ENCODE peak calls at places on chromosomes 5 and 9, in four cellular contexts. R is neural progenitor cell, M is left ventricle myocardium inferior, G is heart left ventricle. L is an unnamed sample. For H3K36me3, the result is how much of the 10 kb centered on the place peaks cover.

GRCh38 chr9:1018121-1018520 is 32.0 kb upstream of the DMRT2 start:
- DNase-seq in M (no peak), G (no peak), R (no peak), L (no peak)

GRCh38 chr5:161311965-161312364 is 234.6 kb downstream of the GABRB2 start:
- DNase-seq in M (no peak), R (no peak), G (no peak), L (no peak)

GRCh38 chr5:78328585-78329173 is 31.7 kb upstream of the SCAMP1 start:
- DNase-seq in G (no peak), R (no peak), M (no peak), L (no peak)

GRCh38 chr9:87085073-87085472 is 137.8 kb upstream of the GAS1 start:
- DNase-seq in G (no peak), R (no peak), M (no peak), L (no peak)

GRCh38 chr9:36802171-36802920 is 229.7 kb downstream of the MELK start:
- DNase-seq in G (no peak), R (no peak), M (no peak), L (no peak)

GRCh38 chr5:124572973-124573372 is 173.5 kb downstream of the ZNF608 start:
- DNase-seq in M (no peak), R (no peak), G (no peak), L (no peak)

GRCh38 chr5:175616083-175616482 is 41.8 kb upstream of the HRH2 start:
- DNase-seq in M (no peak), R (no peak), G (no peak), L (no peak)

GRCh38 chr5:43769576-43770352 is 166.8 kb downstream of the NNT start:
- DNase-seq in M (no peak), G (no peak), R (no peak), L (peak)

GRCh38 chr5:57532513-57533497 is 50.2 kb upstream of the ACTBL2 start:
- DNase-seq in M (no peak), G (no peak), R (no peak), L (no peak)

GRCh38 chr5:36602711-36603321 is 3.6 kb upstream of the SLC1A3 start:
- DNase-seq in M (peak), R (no peak), G (peak), L (no peak)

GRCh38 chr5:138789771-138790242 is 36.6 kb downstream of the CTNNA1 start:
- DNase-seq in R (peak), G (no peak), M (no peak), L (no peak)

GRCh38 chr5:36854402-36855140 is 22.0 kb upstream of the NIPBL start:
- DNase-seq in M (no peak), G (no peak), R (peak), L (no peak)

GRCh38 chr5:125189451-125190051 is 443.1 kb upstream of the ZNF608 start:
- DNase-seq in G (no peak), R (no peak), M (no peak), L (no peak)

GRCh38 chr5:73448072-73448432 is 525 bp downstream of the FOXD1 start:
- DNase-seq in G (no peak), M (no peak), R (peak), L (peak)

GRCh38 chr9:119318371-119318770 is 50.9 kb downstream of the BRINP1 start:
- DNase-seq in M (no peak), G (no peak), R (peak), L (no peak)

GRCh38 chr9:96033896-96034295 is 158.4 kb downstream of the ERCC6L2 start:
- DNase-seq in G (no peak), R (no peak), M (no peak), L (no peak)

GRCh38 chr9:89466451-89467277 is 31.2 kb downstream of the SEMA4D start:
- DNase-seq in M (no peak), G (no peak), R (no peak), L (no peak)

GRCh38 chr5:38323645-38324295 is 65.4 kb downstream of the EGFLAM start:
- DNase-seq in M (no peak), R (no peak), G (no peak), L (peak)

GRCh38 chr5:159912033-159912800 is 4.1 kb upstream of the ADRA1B start:
- DNase-seq in R (no peak), G (no peak), M (no peak), L (no peak)

GRCh38 chr5:103546858-103547257 is 15.7 kb downstream of the NUDT12 start:
- DNase-seq in R (no peak), M (no peak), G (no peak), L (no peak)

GRCh38 chr5:33233013-33233463 is 207.7 kb upstream of the TARS1 start:
- DNase-seq in R (no peak), M (no peak), G (no peak), L (peak)

DNA sequence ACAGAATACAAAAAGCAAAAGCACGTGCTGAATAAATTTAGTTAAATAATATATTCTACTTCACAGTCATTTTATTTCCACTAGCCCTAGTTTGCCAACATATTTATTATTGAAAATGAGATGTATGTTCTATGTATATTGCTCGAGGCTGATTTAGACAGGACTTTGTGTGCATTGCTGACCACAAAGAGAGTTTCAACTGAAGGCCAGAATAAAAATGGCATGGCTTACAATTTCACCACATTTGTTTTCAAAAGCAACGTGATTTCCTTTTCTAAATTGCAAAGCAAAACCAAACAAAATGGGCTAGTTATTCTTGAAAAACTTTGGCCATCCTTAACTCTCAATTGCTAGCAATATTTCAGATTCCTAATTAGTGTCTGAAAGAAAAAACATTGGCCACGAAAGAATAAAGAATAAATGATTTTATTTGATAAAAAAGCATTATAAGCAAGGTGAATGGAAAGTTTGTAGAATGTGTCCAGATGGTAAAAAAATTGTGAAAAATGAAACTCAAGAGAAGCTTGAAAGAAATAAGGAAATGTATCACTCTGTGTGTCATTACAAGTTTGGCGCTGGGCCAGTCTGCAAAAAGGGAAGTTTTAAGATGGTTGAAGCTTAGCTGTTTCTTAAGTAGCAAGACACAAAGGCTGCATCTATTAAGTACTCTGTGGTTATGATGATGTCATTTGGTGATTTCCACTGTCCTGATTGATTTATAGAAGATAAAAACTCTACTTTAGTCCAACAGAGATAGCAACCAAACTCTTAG is 89.1 kb upstream of the PRLR start:
- DNase-seq in R (no peak), G (peak), M (peak), L (peak)
- H3K36me3 ChIP-seq in R (under half), G (under half), M (under half), L (under half)

DNA sequence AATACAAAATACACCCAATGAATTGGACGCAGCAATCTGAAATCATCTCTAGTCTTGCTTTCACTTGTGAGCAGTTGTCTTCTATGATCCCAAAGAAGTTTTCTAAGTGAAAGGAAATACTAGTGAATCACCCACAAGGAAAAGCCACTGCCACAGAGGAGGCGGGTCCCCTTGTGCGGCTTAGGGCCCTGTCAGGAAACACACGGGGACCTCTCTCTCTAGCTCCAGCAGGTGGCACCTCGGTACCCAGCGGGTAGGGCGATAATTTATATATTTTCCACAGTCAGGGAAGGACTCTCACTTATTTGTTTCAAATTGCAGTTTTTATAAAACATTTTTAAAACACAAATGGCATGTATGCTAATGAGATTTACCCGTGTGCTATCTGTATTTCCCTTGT is 417.1 kb downstream of the KDM4C start:
- DNase-seq in G (no peak), M (no peak), R (no peak), L (no peak)
- TF ChIP-seq CTCF in G (no peak), M (no peak), R (peak), L (no peak)

DNA sequence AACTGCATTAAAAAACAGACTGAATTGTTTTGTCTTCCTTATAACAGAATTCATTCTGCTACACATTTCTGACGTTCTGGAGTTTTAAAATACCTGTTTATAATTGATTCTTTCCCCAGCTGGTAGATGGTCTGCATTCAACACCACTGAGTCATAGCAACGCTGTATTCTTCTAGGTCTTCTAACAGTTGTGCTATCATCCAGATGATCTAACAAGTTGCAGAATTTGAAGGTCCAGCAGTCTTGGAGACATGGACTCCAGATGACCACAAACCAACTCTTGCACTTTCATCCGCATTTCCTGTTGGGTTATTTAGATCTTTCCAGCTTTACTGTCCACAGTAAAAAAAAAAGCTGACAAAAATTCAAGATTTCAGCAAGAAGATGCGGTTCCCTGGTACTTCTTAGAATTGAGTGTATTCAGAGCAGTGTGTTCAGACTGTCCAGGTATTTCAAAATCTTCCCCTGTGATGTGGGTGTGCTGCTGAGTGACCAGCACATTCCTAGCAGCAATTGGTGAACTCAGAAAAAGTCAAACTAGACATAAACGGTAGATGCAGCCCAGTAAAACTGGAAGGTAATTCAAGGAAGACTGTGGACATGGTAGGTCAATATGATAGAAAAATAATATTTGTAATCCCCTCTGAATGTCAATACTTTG is 50.2 kb downstream of the CSNK1A1 start:
- DNase-seq in M (no peak), R (no peak), G (no peak), L (no peak)
- H3K36me3 ChIP-seq in M (half or more), R (under half), G (half or more), L (under half)

GRCh38 chr5:142441638-142442037 is 116.8 kb upstream of the SPRY4 start:
- DNase-seq in M (no peak), G (peak), R (no peak), L (peak)
- TF ChIP-seq CTCF in M (peak), G (peak), R (no peak), L (no peak)

DNA sequence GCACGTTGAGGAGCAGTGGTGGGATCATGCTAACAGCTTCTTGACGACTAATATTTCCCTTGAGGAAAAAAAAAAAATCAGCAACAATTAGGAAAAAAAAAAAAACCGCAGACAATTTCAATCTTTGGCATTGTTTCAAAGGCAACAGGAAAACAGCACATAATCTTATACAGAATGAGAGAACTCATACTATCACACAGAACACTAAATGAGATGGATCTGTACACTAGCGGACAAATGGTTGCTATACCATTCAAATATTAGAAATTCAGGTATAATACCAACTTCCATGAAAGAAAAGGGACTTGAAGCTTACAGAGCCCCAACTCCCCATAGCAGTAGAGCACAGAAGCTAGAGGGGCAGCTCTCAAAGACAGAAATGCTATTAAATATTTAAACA is 9.6 kb downstream of the NSUN2 start:
- DNase-seq in G (no peak), M (no peak), R (no peak), L (no peak)
- H3K36me3 ChIP-seq in G (half or more), M (half or more), R (under half), L (under half)